ENCODE peak calls at places on chromosomes 7 and 10, in eight cellular contexts. Y is AG04449; A is caudate nucleus; B is OCI-LY7; T is progenitor cell of endocrine pancreas; V is amniotic stem cell; K is foreskin fibroblast; I is CD8-positive, alpha-beta memory T cell. O is an unnamed sample.

GRCh38 chr10:132429281-132430230 is 32.6 kb downstream of the PWWP2B start:
- DNase-seq in Y (no peak), A (peak), B (no peak), T (no peak), V (no peak), K (no peak), I (no peak), O (no peak)

GRCh38 chr10:125151824-125152634 is 8.3 kb downstream of the CTBP2 start:
- DNase-seq in Y (no peak), A (no peak), B (no peak), T (peak), V (no peak), K (no peak), I (no peak), O (no peak)

GRCh38 chr10:117790621-117791020 is 248.1 kb downstream of the EMX2 start:
- DNase-seq in Y (no peak), A (no peak), B (no peak), T (no peak), V (no peak), K (no peak), I (no peak), O (no peak)

GRCh38 chr10:1169186-1169885 is 113.2 kb downstream of the WDR37 start:
- DNase-seq in Y (no peak), A (no peak), B (no peak), T (no peak), V (no peak), K (no peak), I (no peak), O (no peak)

GRCh38 chr10:119020627-119020946 is 8.9 kb upstream of the NANOS1 start:
- DNase-seq in Y (no peak), A (no peak), B (no peak), T (no peak), V (no peak), K (peak), I (no peak), O (no peak)

GRCh38 chr10:72077275-72077990 is 10.9 kb downstream of the SPOCK2 start:
- DNase-seq in Y (no peak), A (no peak), B (no peak), T (no peak), V (no peak), K (no peak), I (peak), O (no peak)

GRCh38 chr10:2201534-2202104 is 464.3 kb upstream of the ADARB2 start:
- DNase-seq in Y (no peak), A (no peak), B (no peak), T (no peak), V (no peak), K (no peak), I (no peak), O (no peak)

GRCh38 chr10:71995880-71996597 is 31.8 kb downstream of the CHST3 start:
- DNase-seq in Y (no peak), A (no peak), B (no peak), T (no peak), V (no peak), K (peak), I (no peak), O (no peak)

GRCh38 chr7:106205621-106206222 is 79.1 kb downstream of the NAMPT start:
- DNase-seq in Y (no peak), A (no peak), B (no peak), T (no peak), V (no peak), K (peak), I (no peak), O (no peak)

GRCh38 chr10:42767906-42768305 is 14.7 kb upstream of the BMS1 start:
- DNase-seq in Y (no peak), A (no peak), B (no peak), T (no peak), V (no peak), K (no peak), I (no peak), O (no peak)

GRCh38 chr10:79904671-79905321 is 44.1 kb downstream of the SFTPD start:
- DNase-seq in Y (no peak), A (peak), B (no peak), T (peak), V (no peak), K (peak), I (peak), O (peak)

GRCh38 chr7:116630932-116631449 is 41.0 kb upstream of the MET start:
- DNase-seq in Y (peak), A (no peak), B (no peak), T (no peak), V (no peak), K (peak), I (no peak), O (no peak)

GRCh38 chr7:156752371-156753297 is 112.1 kb downstream of the RNF32 start:
- DNase-seq in Y (no peak), A (no peak), B (no peak), T (no peak), V (no peak), K (no peak), I (no peak), O (no peak)

GRCh38 chr10:28719789-28720436 is 42.6 kb downstream of the BAMBI start:
- DNase-seq in Y (no peak), A (no peak), B (no peak), T (no peak), V (no peak), K (peak), I (no peak), O (no peak)

GRCh38 chr7:373818-374705 is 84.1 kb downstream of the FOXL3 start:
- DNase-seq in Y (no peak), A (no peak), B (no peak), T (no peak), V (no peak), K (no peak), I (peak), O (no peak)

GRCh38 chr7:152667900-152668440 is 8.0 kb downstream of the XRCC2 start:
- DNase-seq in Y (no peak), A (no peak), B (no peak), T (no peak), V (no peak), K (no peak), I (no peak), O (no peak)

GRCh38 chr7:29434405-29434804 is 129.2 kb upstream of the PRR15 start:
- DNase-seq in Y (no peak), A (no peak), B (no peak), T (no peak), V (no peak), K (no peak), I (no peak), O (no peak)

GRCh38 chr10:90834326-90834725 is 23.5 kb downstream of the HTR7 start:
- DNase-seq in Y (no peak), A (no peak), B (no peak), T (no peak), V (no peak), K (no peak), I (no peak), O (no peak)

GRCh38 chr7:124635416-124635815 is 130.2 kb downstream of the GPR37 start:
- DNase-seq in Y (no peak), A (no peak), B (no peak), T (no peak), V (no peak), K (no peak), I (no peak), O (no peak)

GRCh38 chr10:97648557-97649404 is 8.3 kb downstream of the PI4K2A start:
- DNase-seq in Y (peak), A (peak), B (no peak), T (no peak), V (peak), K (peak), I (peak), O (no peak)

GRCh38 chr10:69890065-69890831 is 88.5 kb downstream of the COL13A1 start:
- DNase-seq in Y (no peak), A (no peak), B (no peak), T (no peak), V (no peak), K (no peak), I (no peak), O (no peak)

GRCh38 chr7:91942312-91942711 is 1.6 kb downstream of the AKAP9 start:
- DNase-seq in Y (no peak), A (no peak), B (peak), T (no peak), V (no peak), K (no peak), I (no peak), O (no peak)

GRCh38 chr10:79424221-79425073 is 21.0 kb downstream of the ZCCHC24 start:
- DNase-seq in Y (no peak), A (no peak), B (no peak), T (no peak), V (no peak), K (no peak), I (no peak), O (no peak)

GRCh38 chr7:40297741-40298311 is 163.0 kb downstream of the SUGCT start:
- DNase-seq in Y (no peak), A (no peak), B (no peak), T (no peak), V (no peak), K (peak), I (no peak), O (no peak)

GRCh38 chr10:77041636-77042258 is 595.9 kb downstream of the KCNMA1 start:
- DNase-seq in Y (no peak), A (no peak), B (no peak), T (no peak), V (no peak), K (no peak), I (no peak), O (peak)

GRCh38 chr10:117137031-117137910 is 799 bp downstream of the VAX1 start:
- DNase-seq in Y (no peak), A (peak), B (no peak), T (no peak), V (no peak), K (peak), I (no peak), O (peak)